ENCODE peak calls at places on chromosome 16, in nine cellular contexts. B is breast epithelium, O is fibroblast of lung, Y is psoas muscle, N is cardiac muscle cell, Q is DND-41, I is cardiac fibroblast, S is H1, X is heart left ventricle. G is an unnamed sample.
A peak's percentile ranks its signal among the peaks of the same experiment; 100 is the strongest.

GRCh38 chr16:89135166-89135565 is 36.4 kb upstream of the CDH15 start:
- DNase-seq in B (no peak), O (no peak), Y (no peak), N (no peak), Q (no peak), I (no peak), S (no peak), X (no peak), G (no peak)

GRCh38 chr16:965487-965886 is 5.3 kb downstream of the LMF1 start:
- DNase-seq in B (no peak), O (no peak), Y (no peak), N (no peak), Q (no peak), I (no peak), S (no peak), X (no peak), G (no peak)

GRCh38 chr16:73152731-73153130 is 104.8 kb upstream of the ZFHX3 start:
- DNase-seq in B (no peak), O (peak; percentile 37), Y (no peak), N (peak; percentile 34), Q (no peak), I (no peak), S (peak; percentile 56), X (no peak), G (no peak)

GRCh38 chr16:19967963-19968362 is 83.3 kb upstream of the GPRC5B start:
- DNase-seq in B (no peak), O (no peak), Y (no peak), N (no peak), Q (no peak), I (no peak), S (no peak), X (no peak), G (no peak)

GRCh38 chr16:7025616-7026190 is 306.9 kb upstream of the RBFOX1 start:
- DNase-seq in B (peak; percentile 65), O (no peak), Y (peak; percentile 74), N (no peak), Q (peak; percentile 65), I (peak; percentile 27), S (peak; percentile 94), X (peak; percentile 31), G (peak; percentile 2)

GRCh38 chr16:9374076-9374475 is 282.6 kb downstream of the HAPSTR1 start:
- DNase-seq in B (no peak), O (no peak), Y (no peak), N (no peak), Q (no peak), I (no peak), S (no peak), X (no peak), G (no peak)

GRCh38 chr16:71933913-71934696 is 38.8 kb downstream of the IST1 start:
- DNase-seq in B (no peak), O (peak; percentile 61), Y (no peak), N (no peak), Q (no peak), I (peak; percentile 38), S (no peak), X (no peak), G (no peak)

GRCh38 chr16:55056585-55057520 is 126.2 kb downstream of the IRX5 start:
- DNase-seq in B (no peak), O (peak; percentile 2), Y (no peak), N (peak; percentile 4), Q (no peak), I (no peak), S (peak; percentile 82), X (no peak), G (no peak)

GRCh38 chr16:66719246-66719645 is 22.7 kb upstream of the CMTM4 start:
- DNase-seq in B (no peak), O (no peak), Y (no peak), N (no peak), Q (no peak), I (no peak), S (no peak), X (no peak), G (no peak)

GRCh38 chr16:66714062-66714461 is 17.5 kb upstream of the CMTM4 start:
- DNase-seq in B (no peak), O (no peak), Y (no peak), N (no peak), Q (no peak), I (no peak), S (no peak), X (no peak), G (no peak)

GRCh38 chr16:66717776-66718175 is 21.2 kb upstream of the CMTM4 start:
- DNase-seq in B (no peak), O (no peak), Y (no peak), N (no peak), Q (no peak), I (no peak), S (no peak), X (no peak), G (no peak)

GRCh38 chr16:66714659-66715307 is 18.2 kb upstream of the CMTM4 start:
- DNase-seq in B (no peak), O (no peak), Y (no peak), N (no peak), Q (no peak), I (no peak), S (no peak), X (no peak), G (no peak)

DNA sequence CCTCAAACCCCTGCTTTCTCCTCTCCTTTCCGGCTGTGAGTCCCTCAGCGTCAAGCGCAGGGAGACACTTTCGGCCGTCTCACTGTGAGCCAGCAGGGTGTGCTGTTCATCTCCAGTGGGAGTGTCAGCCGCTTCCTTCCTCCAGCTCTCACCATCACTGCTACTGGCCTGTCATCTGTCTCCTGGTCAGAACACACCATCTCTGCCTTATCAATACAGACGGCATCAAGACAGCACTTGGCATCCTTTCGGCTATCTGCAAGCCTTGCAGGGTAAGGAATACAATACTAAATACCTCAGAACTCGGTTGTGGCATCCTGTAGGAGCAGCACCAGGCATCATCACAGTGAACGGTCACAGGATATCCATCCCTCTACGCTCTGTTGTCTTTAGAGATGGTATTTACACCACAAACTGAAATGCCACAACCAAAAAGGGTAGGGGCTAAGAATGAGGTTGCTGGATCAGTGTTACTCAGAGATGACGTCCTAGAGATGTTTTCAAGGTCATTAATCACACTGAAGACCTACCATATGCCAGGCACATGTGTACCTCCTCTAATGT is 20.7 kb upstream of the CMTM4 start:
- DNase-seq in B (no peak), O (peak; percentile 84), Y (peak; percentile 57), N (peak; percentile 67), Q (peak; percentile 18), I (peak; percentile 72), S (no peak), X (no peak), G (no peak)
- TF ChIP-seq CTCF in B (no peak), O (peak; percentile 78), Y (peak; percentile 14), N (peak; percentile 81), Q (peak; percentile 73), I (peak; percentile 85), S (peak; percentile 90), X (peak; percentile 31), G (peak; percentile 37)

GRCh38 chr16:10558746-10559641 is 21.4 kb downstream of the EMP2 start:
- DNase-seq in B (peak; percentile 78), O (peak; percentile 70), Y (peak; percentile 86), N (peak; percentile 73), Q (no peak), I (peak; percentile 55), S (no peak), X (peak; percentile 73), G (no peak)
- H3K4me3 ChIP-seq in B (peak overlapping the region; percentile 63), O (peak overlapping the region; percentile 44), Y (peak overlapping the region; percentile 57), N (no peak overlapping the region), Q (no peak overlapping the region), I (no peak overlapping the region), S (no peak overlapping the region), X (no peak overlapping the region), G (no peak overlapping the region)

DNA sequence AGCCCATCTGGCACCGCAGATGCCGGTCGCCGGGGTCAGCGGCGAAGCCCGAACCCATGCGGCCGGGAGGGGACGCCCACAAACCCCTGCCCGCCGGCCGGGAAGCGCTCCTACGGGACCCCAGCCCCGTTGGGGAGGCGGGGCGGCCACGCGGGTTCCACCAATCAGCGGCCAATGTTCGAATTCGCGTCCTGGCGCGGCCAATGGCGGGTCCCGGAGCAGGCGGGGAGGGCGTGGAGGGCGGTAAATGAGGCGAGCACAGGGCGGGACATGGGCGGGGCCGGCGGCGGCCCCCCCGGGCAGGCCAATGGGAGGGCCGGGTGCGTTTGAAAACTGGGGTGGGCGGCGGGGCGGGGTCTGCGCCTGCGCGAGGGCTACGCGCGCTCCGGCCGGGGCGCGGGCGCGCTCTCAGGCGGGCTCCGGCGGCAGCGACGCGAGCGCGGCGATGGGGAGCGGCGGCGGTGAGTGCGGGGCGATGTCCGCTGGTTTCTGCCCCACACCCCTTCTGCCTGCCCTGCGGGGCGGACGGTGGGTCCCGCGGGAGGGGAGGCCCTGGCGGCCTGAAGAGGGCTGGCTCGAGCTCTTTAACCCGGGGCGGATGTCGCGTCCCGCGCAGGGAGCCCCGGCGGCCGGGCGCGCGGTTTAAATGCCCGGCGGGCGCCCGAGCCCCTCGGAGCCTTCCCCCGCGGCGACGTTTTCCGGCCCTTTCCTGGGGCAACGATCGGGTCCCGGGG is at the start of gene CCNF:
- DNase-seq in B (peak; percentile 98), O (peak; percentile 91), Y (peak; percentile 99), N (peak; percentile 97), Q (peak; percentile 99), I (peak; percentile 94), S (peak; percentile 99), X (peak; percentile 98), G (peak; percentile 77)
- TF ChIP-seq CTCF in B (no peak), O (no peak), Y (no peak), N (no peak), Q (peak; percentile 6), I (no peak), S (no peak), X (no peak), G (peak; percentile 1)

GRCh38 chr16:28546626-28547025 is 7.1 kb upstream of the SGF29 start:
- DNase-seq in B (no peak), O (no peak), Y (no peak), N (no peak), Q (no peak), I (no peak), S (no peak), X (no peak), G (no peak)

GRCh38 chr16:28543072-28543471 is 4.3 kb upstream of the NUPR1 start:
- DNase-seq in B (no peak), O (no peak), Y (no peak), N (no peak), Q (no peak), I (no peak), S (no peak), X (no peak), G (peak; percentile 90)

GRCh38 chr16:28544998-28545397 is 6.2 kb upstream of the NUPR1 start:
- DNase-seq in B (no peak), O (no peak), Y (no peak), N (no peak), Q (no peak), I (no peak), S (no peak), X (no peak), G (no peak)

GRCh38 chr16:28549301-28549899 is 4.3 kb upstream of the SGF29 start:
- DNase-seq in B (no peak), O (peak; percentile 27), Y (no peak), N (peak; percentile 68), Q (no peak), I (peak; percentile 62), S (no peak), X (no peak), G (no peak)

DNA sequence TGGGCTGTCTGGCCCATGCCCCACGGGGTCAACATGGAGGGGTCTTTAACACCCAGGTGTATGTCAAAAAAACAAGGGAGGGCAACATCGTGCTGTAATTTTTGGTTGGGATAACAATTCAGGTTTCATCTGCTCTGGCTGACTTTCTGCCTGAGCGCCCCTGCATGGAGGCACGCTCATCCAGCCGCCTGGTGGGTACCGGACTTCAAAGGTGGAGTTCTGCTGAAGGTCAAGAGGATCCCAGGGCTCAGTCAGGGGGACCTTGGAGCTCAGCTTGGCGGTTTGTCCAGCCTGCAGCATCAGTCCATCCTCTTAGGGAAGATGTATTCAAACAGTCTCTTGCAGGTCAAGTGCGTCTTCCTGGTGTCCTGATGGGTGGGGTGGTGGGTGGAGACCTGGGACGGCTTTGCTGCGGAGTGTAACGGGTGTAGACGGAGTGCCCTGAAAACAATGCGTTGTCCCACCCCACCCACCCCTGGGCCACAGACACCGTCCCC is 5.4 kb upstream of the SGF29 start:
- DNase-seq in B (no peak), O (no peak), Y (no peak), N (no peak), Q (no peak), I (no peak), S (no peak), X (no peak), G (no peak)
- H3K4me3 ChIP-seq in B (no peak overlapping the region), O (no peak overlapping the region), Y (no peak overlapping the region), N (no peak overlapping the region), Q (no peak overlapping the region), I (no peak overlapping the region), S (no peak overlapping the region), X (no peak overlapping the region), G (no peak overlapping the region)

G was measured in LNCaP clone FGC.